ENCODE peak calls at places on chromosomes 5 and 9, in six cellular contexts. B is Panc1; D is CD8-positive, alpha-beta T cell; Y is aorta; F is CD4-positive, CD25-positive, alpha-beta regulatory T cell; K is adrenal gland. O is an unnamed sample. For H3K4me1, the result is how much of the 10 kb centered on the place peaks cover.

GRCh38 chr5:62077823-62078550 is 228.0 kb upstream of the KIF2A start:
- DNase-seq in B (no peak), D (no peak), Y (no peak), F (no peak), K (no peak), O (no peak)

GRCh38 chr9:134670042-134670525 is 28.5 kb downstream of the COL5A1 start:
- DNase-seq in B (no peak), D (no peak), Y (no peak), F (no peak), K (no peak), O (peak)

GRCh38 chr9:106893088-106893487 is 30.1 kb downstream of the ZNF462 start:
- DNase-seq in B (no peak), D (no peak), Y (no peak), F (no peak), K (peak), O (peak)

GRCh38 chr5:64872044-64872443 is 103.3 kb downstream of the CWC27 start:
- DNase-seq in B (no peak), D (no peak), Y (no peak), F (no peak), K (no peak), O (no peak)

GRCh38 chr9:128499920-128500319 is 4.6 kb upstream of the GLE1 start:
- DNase-seq in B (no peak), D (no peak), Y (no peak), F (no peak), K (no peak), O (no peak)

GRCh38 chr5:150278046-150278760 is 11.4 kb downstream of the CAMK2A start:
- DNase-seq in B (no peak), D (no peak), Y (no peak), F (no peak), K (no peak), O (no peak)

GRCh38 chr9:87516222-87516930 is 18.7 kb downstream of the DAPK1 start:
- DNase-seq in B (no peak), D (no peak), Y (peak), F (no peak), K (peak), O (no peak)

GRCh38 chr9:4831119-4831518 is 38.4 kb downstream of the RCL1 start:
- DNase-seq in B (no peak), D (no peak), Y (no peak), F (no peak), K (no peak), O (no peak)

GRCh38 chr5:126124706-126125345 is 298.4 kb upstream of the GRAMD2B start:
- DNase-seq in B (no peak), D (no peak), Y (no peak), F (no peak), K (no peak), O (peak)

GRCh38 chr5:79653843-79654242 is 35.8 kb upstream of the CMYA5 start:
- DNase-seq in B (no peak), D (no peak), Y (no peak), F (no peak), K (no peak), O (no peak)

GRCh38 chr5:61817472-61818326 is 485.6 kb downstream of the ZSWIM6 start:
- DNase-seq in B (peak), D (no peak), Y (peak), F (no peak), K (peak), O (peak)

GRCh38 chr5:88786217-88786560 is 96.8 kb downstream of the MEF2C start:
- DNase-seq in B (no peak), D (no peak), Y (no peak), F (no peak), K (no peak), O (no peak)

GRCh38 chr9:4489919-4490704 is at the start of gene SLC1A1:
- DNase-seq in B (no peak), D (no peak), Y (peak), F (peak), K (peak), O (peak)

GRCh38 chr9:105254226-105254625 is 9.8 kb downstream of the SLC44A1 start:
- DNase-seq in B (no peak), D (no peak), Y (no peak), F (no peak), K (no peak), O (no peak)

GRCh38 chr5:79256563-79256962 is 20.6 kb downstream of the JMY start:
- DNase-seq in B (no peak), D (no peak), Y (no peak), F (no peak), K (no peak), O (no peak)

GRCh38 chr5:5244581-5244980 is 104.5 kb downstream of the ADAMTS16 start:
- DNase-seq in B (no peak), D (no peak), Y (no peak), F (no peak), K (no peak), O (no peak)

GRCh38 chr9:37399336-37399735 is 23.2 kb upstream of the GRHPR start:
- DNase-seq in B (no peak), D (no peak), Y (no peak), F (no peak), K (no peak), O (no peak)

GRCh38 chr5:17444496-17444895 is 53.5 kb upstream of the TAF11L2 start:
- DNase-seq in B (no peak), D (no peak), Y (no peak), F (no peak), K (no peak), O (no peak)

GRCh38 chr5:945691-946541 is 53.2 kb downstream of the TRIP13 start:
- DNase-seq in B (no peak), D (no peak), Y (no peak), F (no peak), K (peak), O (no peak)

GRCh38 chr9:95197692-95198271 is 119.7 kb downstream of the FANCC start:
- DNase-seq in B (no peak), D (no peak), Y (peak), F (no peak), K (no peak), O (no peak)

GRCh38 chr5:96043471-96043870 is 81.8 kb upstream of the ELL2 start:
- DNase-seq in B (no peak), D (no peak), Y (no peak), F (no peak), K (no peak), O (no peak)

GRCh38 chr9:69745716-69746538 is 13.9 kb downstream of the PTAR1 start:
- DNase-seq in B (no peak), D (no peak), Y (no peak), F (peak), K (no peak), O (no peak)

GRCh38 chr9:108296056-108296455 is 559.7 kb downstream of the ACTL7B start:
- DNase-seq in B (no peak), D (no peak), Y (no peak), F (no peak), K (no peak), O (no peak)

GRCh38 chr9:15824310-15824709 is 271.5 kb downstream of the CCDC171 start:
- DNase-seq in B (no peak), D (no peak), Y (no peak), F (no peak), K (no peak), O (no peak)

GRCh38 chr9:130681769-130682489 is 11.7 kb upstream of the EXOSC2 start:
- DNase-seq in B (no peak), D (no peak), Y (no peak), F (peak), K (no peak), O (peak)

GRCh38 chr5:83281658-83282057 is 189.9 kb upstream of the VCAN start:
- DNase-seq in B (no peak), D (no peak), Y (no peak), F (no peak), K (no peak), O (peak)

GRCh38 chr5:141172381-141173204 is at the start of gene PCDHB7:
- DNase-seq in B (no peak), D (no peak), Y (peak), F (peak), K (no peak), O (peak)

GRCh38 chr5:56523779-56524178 is 290.6 kb upstream of the ANKRD55 start:
- DNase-seq in B (no peak), D (no peak), Y (no peak), F (no peak), K (no peak), O (no peak)

GRCh38 chr5:6115866-6116265 is 262.5 kb downstream of the MED10 start:
- DNase-seq in B (no peak), D (no peak), Y (no peak), F (no peak), K (no peak), O (no peak)

GRCh38 chr5:98108497-98108896 is 665.0 kb upstream of the RGMB start:
- DNase-seq in B (no peak), D (no peak), Y (no peak), F (no peak), K (no peak), O (no peak)

GRCh38 chr5:76401801-76402250 is 1.3 kb upstream of the IQGAP2 start:
- DNase-seq in B (no peak), D (no peak), Y (no peak), F (peak), K (peak), O (no peak)

GRCh38 chr5:1651971-1652872 is 128.5 kb upstream of the LPCAT1 start:
- DNase-seq in B (no peak), D (no peak), Y (no peak), F (no peak), K (peak), O (no peak)

GRCh38 chr9:136239135-136239962 is 6.3 kb downstream of the QSOX2 start:
- DNase-seq in B (no peak), D (no peak), Y (no peak), F (no peak), K (no peak), O (no peak)
- H3K4me1 ChIP-seq in B (under half), D (under half), Y (under half), F (under half), K (under half), O (under half)

DNA sequence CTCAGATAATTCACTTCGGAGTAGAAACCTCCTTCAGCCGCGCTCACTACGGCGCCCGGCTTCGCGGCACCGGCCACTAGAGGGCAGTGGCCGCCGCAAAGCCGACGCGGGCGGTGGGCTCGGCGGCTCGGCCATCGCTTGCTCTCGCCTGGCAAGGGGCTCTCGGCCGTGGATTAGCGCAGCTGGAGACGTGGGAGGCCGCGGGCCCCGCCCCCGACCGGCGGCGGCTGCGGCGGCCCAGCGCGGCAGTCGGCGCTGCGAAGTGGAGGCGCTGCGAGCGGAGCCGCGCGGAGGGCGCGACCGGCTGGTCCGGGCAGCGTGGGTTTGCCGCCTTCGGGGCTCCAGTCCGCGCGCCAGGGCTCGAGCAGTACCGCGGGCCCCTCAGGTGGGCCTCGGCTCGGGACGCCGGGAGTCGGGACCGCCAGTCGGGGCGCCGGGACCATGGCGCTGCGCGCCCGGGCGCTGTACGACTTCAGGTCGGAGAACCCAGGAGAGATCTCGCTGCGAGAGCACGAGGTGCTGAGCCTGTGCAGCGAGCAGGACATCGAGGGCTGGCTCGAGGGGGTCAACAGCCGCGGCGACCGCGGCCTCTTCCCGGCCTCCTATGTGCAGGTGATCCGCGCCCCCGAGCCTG is at the start of gene SNX18:
- DNase-seq in B (peak), D (peak), Y (peak), F (peak), K (peak), O (peak)
- H3K4me1 ChIP-seq in B (under half), D (under half), Y (under half), F (under half), K (under half), O (under half)

GRCh38 chr5:133962131-133962530 is 6.3 kb downstream of the C5orf15 start:
- DNase-seq in B (no peak), D (no peak), Y (no peak), F (no peak), K (no peak), O (no peak)

GRCh38 chr5:133966090-133966489 is 2.3 kb downstream of the C5orf15 start:
- DNase-seq in B (no peak), D (no peak), Y (no peak), F (no peak), K (no peak), O (no peak)

GRCh38 chr5:133963493-133964128 is 4.8 kb downstream of the C5orf15 start:
- DNase-seq in B (no peak), D (no peak), Y (no peak), F (no peak), K (no peak), O (no peak)

GRCh38 chr5:133959643-133960042 is 8.8 kb downstream of the C5orf15 start:
- DNase-seq in B (no peak), D (no peak), Y (no peak), F (no peak), K (no peak), O (no peak)

DNA sequence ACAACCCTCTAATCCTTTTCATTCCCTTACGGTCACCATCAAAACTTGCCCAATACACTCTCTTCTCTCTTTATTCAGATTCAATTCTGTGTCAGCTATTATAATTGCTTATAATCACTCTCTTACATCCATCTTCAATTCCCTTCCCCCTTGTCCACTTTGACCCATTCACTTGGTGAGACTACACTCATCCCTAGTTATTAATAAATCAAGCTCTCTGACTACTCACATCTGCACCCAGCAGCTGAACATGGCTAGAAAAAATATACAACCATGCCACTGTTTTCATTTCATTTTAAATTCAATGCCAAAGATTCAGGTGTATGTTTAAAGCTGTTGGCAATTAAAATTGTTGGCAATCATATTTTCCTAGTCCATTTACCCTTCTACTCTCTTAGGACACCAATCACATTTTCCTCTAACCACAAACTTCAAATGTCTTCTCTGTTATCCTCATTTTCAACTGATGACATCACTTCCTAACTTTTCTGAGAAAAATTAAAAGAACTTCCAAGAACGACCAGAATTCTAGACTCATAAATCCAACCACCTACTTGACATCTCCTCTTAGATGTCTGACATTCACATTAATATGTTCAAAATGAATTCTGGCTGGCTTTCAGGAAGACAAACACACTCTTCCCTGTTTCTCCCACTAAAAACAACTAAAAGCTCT is 5.5 kb downstream of the C5orf15 start:
- DNase-seq in B (no peak), D (no peak), Y (no peak), F (peak), K (no peak), O (no peak)
- H3K4me1 ChIP-seq in B (under half), D (under half), Y (under half), F (under half), K (under half), O (under half)

GRCh38 chr5:68260455-68260854 is 44.9 kb downstream of the PIK3R1 start:
- DNase-seq in B (no peak), D (no peak), Y (no peak), F (no peak), K (no peak), O (no peak)
- H3K4me1 ChIP-seq in B (under half), D (half or more), Y (under half), F (half or more), K (half or more), O (under half)

GRCh38 chr5:139764250-139764791 is 31.3 kb upstream of the PSD2 start:
- DNase-seq in B (no peak), D (no peak), Y (no peak), F (no peak), K (no peak), O (no peak)
- H3K4me1 ChIP-seq in B (under half), D (under half), Y (under half), F (under half), K (under half), O (under half)

O was measured in A549.